ENCODE peak calls at places on chromosomes 4 and X, in five cellular contexts. W, O, G, H and I are unnamed samples.

GRCh38 chrX:154369453-154370299 is 4.8 kb downstream of the FLNA start:
- DNase-seq in H (peak), W (peak), G (peak), O (peak), I (peak)

GRCh38 chr4:156710571-156711195 is 260.9 kb downstream of the PDGFC start:
- DNase-seq in W (no peak), O (no peak), G (no peak), H (no peak), I (no peak)

GRCh38 chr4:88763075-88763474 is 65.4 kb upstream of the NAP1L5 start:
- DNase-seq in H (no peak), G (no peak), W (no peak), O (no peak), I (no peak)

GRCh38 chr4:128590034-128590740 is 219.3 kb upstream of the JADE1 start:
- DNase-seq in O (no peak), G (no peak), H (no peak), W (no peak), I (no peak)

GRCh38 chrX:25524150-25524549 is 508.4 kb upstream of the ARX start:
- DNase-seq in W (no peak), H (no peak), O (no peak), G (peak), I (no peak)

GRCh38 chrX:110734894-110735541 is 60.6 kb downstream of the CHRDL1 start:
- DNase-seq in G (no peak), O (no peak), H (no peak), W (no peak), I (no peak)

GRCh38 chr4:184250795-184251679 is 33.4 kb upstream of the ENPP6 start:
- DNase-seq in H (no peak), W (peak), G (peak), O (no peak), I (no peak)

GRCh38 chr4:145154573-145154972 is 25.8 kb downstream of the OTUD4 start:
- DNase-seq in W (no peak), O (no peak), H (no peak), G (peak), I (no peak)

GRCh38 chr4:184441461-184442392 is 32.6 kb downstream of the IRF2 start:
- DNase-seq in G (peak), H (no peak), W (no peak), O (no peak), I (no peak)

GRCh38 chr4:124070688-124071484 is 641.6 kb downstream of the ANKRD50 start:
- DNase-seq in W (no peak), O (no peak), H (no peak), G (no peak), I (no peak)

GRCh38 chr4:123651127-123651526 is 254.5 kb downstream of the SPRY1 start:
- DNase-seq in W (no peak), H (no peak), G (no peak), O (no peak), I (no peak)

GRCh38 chrX:136879001-136879667 is 1.4 kb downstream of the RBMX start:
- DNase-seq in H (no peak), G (peak), W (no peak), O (no peak), I (no peak)

GRCh38 chr4:8340721-8341680 is 71.4 kb downstream of the HTRA3 start:
- DNase-seq in H (no peak), G (no peak), O (no peak), W (no peak), I (no peak)

GRCh38 chrX:153922932-153923857 is 2.9 kb downstream of the ARHGAP4 start:
- DNase-seq in W (peak), H (no peak), O (no peak), G (peak), I (no peak)

GRCh38 chrX:47194388-47194787 is 759 bp downstream of the UBA1 start:
- DNase-seq in O (no peak), W (no peak), G (no peak), H (no peak), I (no peak)

GRCh38 chr4:67871867-67872266 is 11.9 kb downstream of the TMPRSS11D start:
- DNase-seq in O (no peak), G (peak), W (no peak), H (no peak), I (no peak)

GRCh38 chrX:19156223-19156622 is 34.0 kb upstream of the ADGRG2 start:
- DNase-seq in H (no peak), W (no peak), O (no peak), G (no peak), I (no peak)

GRCh38 chr4:69503558-69503957 is 7.9 kb upstream of the UGT2B4 start:
- DNase-seq in O (no peak), W (no peak), G (no peak), H (no peak), I (no peak)

GRCh38 chrX:109629310-109629709 is 4.3 kb upstream of the KCNE5 start:
- DNase-seq in O (no peak), W (no peak), G (peak), H (no peak), I (no peak)

GRCh38 chr4:25608644-25609043 is 47.0 kb upstream of the SLC34A2 start:
- DNase-seq in O (no peak), W (no peak), H (no peak), G (no peak), I (no peak)

GRCh38 chr4:167234388-167234881 is at the start of gene SPOCK3:
- DNase-seq in O (no peak), H (no peak), W (no peak), G (peak), I (no peak)

GRCh38 chr4:40840985-40841571 is 91.3 kb downstream of the NSUN7 start:
- DNase-seq in W (peak), H (peak), O (peak), G (peak), I (peak)

GRCh38 chr4:30722092-30722915 is 2.1 kb downstream of the PCDH7 start:
- DNase-seq in O (no peak), G (peak), H (no peak), W (no peak), I (no peak)

GRCh38 chr4:46676364-46676763 is 232.7 kb downstream of the COX7B2 start:
- DNase-seq in H (no peak), O (no peak), W (no peak), G (no peak), I (no peak)

GRCh38 chr4:27024807-27025206 is 164.2 kb downstream of the STIM2 start:
- DNase-seq in G (no peak), H (no peak), O (no peak), W (no peak), I (no peak)

GRCh38 chr4:114497116-114497515 is 101.5 kb upstream of the UGT8 start:
- DNase-seq in G (no peak), W (no peak), H (no peak), O (no peak), I (no peak)

GRCh38 chrX:40103565-40104323 is 6.0 kb upstream of the BCOR start:
- DNase-seq in G (no peak), O (no peak), H (no peak), W (no peak), I (no peak)

GRCh38 chr4:106803107-106803506 is 233.0 kb downstream of the DKK2 start:
- DNase-seq in G (no peak), O (no peak), H (no peak), W (no peak), I (no peak)

GRCh38 chrX:151789179-151789800 is 54.7 kb downstream of the CNGA2 start:
- DNase-seq in W (peak), G (peak), O (no peak), H (no peak), I (no peak)

GRCh38 chrX:41781500-41781899 is 57.5 kb downstream of the GPR82 start:
- DNase-seq in O (no peak), H (no peak), W (no peak), G (peak), I (no peak)

GRCh38 chrX:79366888-79367749 is at the start of gene ITM2A:
- DNase-seq in G (peak), W (no peak), H (peak), O (peak), I (peak)

GRCh38 chrX:40552768-40553167 is 28.0 kb upstream of the ATP6AP2 start:
- DNase-seq in W (no peak), H (no peak), O (no peak), G (no peak), I (no peak)

GRCh38 chrX:1093112-1093511 is 119.3 kb downstream of the CRLF2 start:
- DNase-seq in O (peak), G (no peak), H (peak), W (no peak), I (no peak)

GRCh38 chr4:52889354-52889753 is 27.2 kb downstream of the RASL11B start:
- DNase-seq in H (no peak), O (no peak), W (no peak), G (no peak), I (no peak)

GRCh38 chr4:47340914-47341313 is 122.6 kb downstream of the COMMD8 start:
- DNase-seq in G (no peak), O (no peak), H (no peak), W (no peak), I (no peak)

GRCh38 chr4:138209094-138209493 is 33.1 kb downstream of the SLC7A11 start:
- DNase-seq in G (no peak), W (no peak), H (no peak), O (no peak), I (no peak)

GRCh38 chr4:188976644-188977115 is 837.4 kb downstream of the TRIML1 start:
- DNase-seq in H (no peak), O (no peak), G (peak), W (no peak), I (no peak)

GRCh38 chr4:122548886-122549630 is 71.8 kb downstream of the IL21 start:
- DNase-seq in H (no peak), W (no peak), G (no peak), O (no peak), I (no peak)

GRCh38 chr4:15601862-15602261 is 53.3 kb downstream of the FBXL5 start:
- DNase-seq in W (no peak), H (no peak), G (no peak), O (no peak), I (no peak)